ENCODE peak calls at places on chromosomes 12 and 14, in eight cellular contexts. X, R, T, V, J, I, F and M are unnamed samples.

GRCh38 chr12:5163661-5164060 is 120.0 kb downstream of the KCNA5 start:
- DNase-seq in V (no peak), T (no peak), J (no peak), R (no peak), F (no peak), X (peak; percentile 35), I (no peak), M (no peak)

GRCh38 chr12:7512528-7512927 is 9.0 kb upstream of the CD163 start:
- DNase-seq in T (peak; percentile 50), R (no peak), F (no peak), J (no peak), V (no peak), I (peak; percentile 29), X (peak; percentile 69), M (no peak)

GRCh38 chr12:18146375-18146774 is 56.4 kb upstream of the RERGL start:
- DNase-seq in J (no peak), X (no peak), F (no peak), T (no peak), R (no peak), V (no peak), I (no peak), M (no peak)

GRCh38 chr12:57165741-57166140 is 18.3 kb upstream of the LRP1-AS start:
- DNase-seq in X (no peak), F (no peak), J (peak; percentile 78), R (no peak), I (no peak), T (no peak), V (no peak), M (no peak)

GRCh38 chr14:104975481-104976197 is 2.5 kb downstream of the AHNAK2 start:
- DNase-seq in F (no peak), I (no peak), X (no peak), J (no peak), T (peak; percentile 49), R (no peak), V (no peak), M (peak; percentile 51)

GRCh38 chr12:81128930-81129554 is 51.2 kb downstream of the ACSS3 start:
- DNase-seq in F (no peak), T (no peak), R (no peak), V (no peak), J (no peak), X (peak; percentile 43), I (no peak), M (peak; percentile 47)

GRCh38 chr14:106843951-106844483 is 1317.6 kb downstream of the TMEM121 start:
- DNase-seq in J (peak; percentile 68), V (peak; percentile 31), T (peak; percentile 65), X (no peak), I (peak; percentile 51), R (peak; percentile 20), F (peak; percentile 42), M (no peak)

GRCh38 chr14:89564291-89564957 is 147.4 kb upstream of the FOXN3 start:
- DNase-seq in V (peak; percentile 34), R (no peak), J (no peak), X (no peak), I (no peak), F (no peak), T (no peak), M (no peak)

GRCh38 chr14:64654072-64654899 is 49.9 kb upstream of the PLEKHG3 start:
- DNase-seq in T (no peak), R (no peak), V (no peak), J (no peak), X (peak; percentile 96), F (no peak), I (no peak), M (no peak)

GRCh38 chr12:66187822-66188221 is 1.2 kb upstream of the IRAK3 start:
- DNase-seq in T (no peak), V (no peak), I (no peak), X (no peak), J (no peak), F (no peak), R (no peak), M (no peak)

GRCh38 chr14:72402429-72402772 is 470.2 kb downstream of the RGS6 start:
- DNase-seq in X (no peak), T (no peak), R (no peak), I (no peak), F (no peak), V (no peak), J (no peak), M (no peak)

GRCh38 chr14:71469936-71470335 is 462.3 kb upstream of the RGS6 start:
- DNase-seq in T (no peak), R (no peak), V (no peak), J (no peak), F (no peak), I (no peak), X (no peak), M (no peak)

GRCh38 chr12:49887091-49887490 is 16.6 kb downstream of the FAIM2 start:
- DNase-seq in J (no peak), X (no peak), I (no peak), F (no peak), T (no peak), V (no peak), R (no peak), M (no peak)

GRCh38 chr14:103846569-103847438 is 571 bp downstream of the PPP1R13B start:
- DNase-seq in X (no peak), V (no peak), R (no peak), J (peak; percentile 74), I (no peak), T (peak; percentile 67), F (peak; percentile 47), M (peak; percentile 28)

GRCh38 chr12:92784795-92785562 is 82.2 kb downstream of the PLEKHG7 start:
- DNase-seq in V (no peak), R (no peak), F (peak; percentile 61), I (no peak), J (no peak), X (peak; percentile 79), T (no peak), M (peak; percentile 27)

DNA sequence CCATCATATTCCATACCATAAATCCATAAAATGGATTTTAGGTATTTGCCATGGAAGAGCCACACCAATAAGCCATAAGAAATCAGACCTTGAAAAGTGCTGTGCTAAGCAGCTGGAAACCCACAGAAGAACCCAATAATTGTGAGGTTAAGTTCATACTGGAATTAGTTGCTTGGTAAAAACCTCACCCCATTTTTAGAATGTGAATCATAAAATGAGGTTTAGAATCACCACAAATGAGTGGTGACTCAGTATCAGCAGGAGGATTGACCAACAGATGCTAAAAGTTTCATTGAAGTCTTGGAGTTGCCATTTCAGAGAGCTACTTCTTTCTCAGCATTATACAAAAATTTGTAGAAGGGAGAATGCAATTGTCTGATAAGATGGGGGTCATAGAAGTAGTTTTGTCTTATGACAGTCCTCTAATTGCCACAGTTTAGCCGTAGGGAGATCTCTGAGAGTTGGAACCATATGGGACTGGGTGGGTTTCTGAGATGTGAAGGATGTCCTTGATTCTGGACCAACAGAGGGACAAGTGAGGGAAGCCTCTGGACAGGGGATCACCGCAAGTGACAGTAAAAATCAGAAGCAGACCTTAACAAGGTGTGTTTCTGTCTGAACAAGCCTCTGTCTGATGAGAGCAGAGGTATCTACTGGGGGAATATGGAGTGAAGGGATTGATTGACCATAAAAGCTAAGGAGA is 1.4 kb upstream of the STON2 start:
- DNase-seq in V (peak; percentile 41), F (peak; percentile 7), X (peak; percentile 64), R (no peak), I (no peak), J (no peak), T (no peak), M (no peak)
- H3K4me3 ChIP-seq in V (no peak overlapping the region), F (no peak overlapping the region), X (no peak overlapping the region), R (no peak overlapping the region), I (no peak overlapping the region), J (no peak overlapping the region), T (no peak overlapping the region), M (no peak overlapping the region)

DNA sequence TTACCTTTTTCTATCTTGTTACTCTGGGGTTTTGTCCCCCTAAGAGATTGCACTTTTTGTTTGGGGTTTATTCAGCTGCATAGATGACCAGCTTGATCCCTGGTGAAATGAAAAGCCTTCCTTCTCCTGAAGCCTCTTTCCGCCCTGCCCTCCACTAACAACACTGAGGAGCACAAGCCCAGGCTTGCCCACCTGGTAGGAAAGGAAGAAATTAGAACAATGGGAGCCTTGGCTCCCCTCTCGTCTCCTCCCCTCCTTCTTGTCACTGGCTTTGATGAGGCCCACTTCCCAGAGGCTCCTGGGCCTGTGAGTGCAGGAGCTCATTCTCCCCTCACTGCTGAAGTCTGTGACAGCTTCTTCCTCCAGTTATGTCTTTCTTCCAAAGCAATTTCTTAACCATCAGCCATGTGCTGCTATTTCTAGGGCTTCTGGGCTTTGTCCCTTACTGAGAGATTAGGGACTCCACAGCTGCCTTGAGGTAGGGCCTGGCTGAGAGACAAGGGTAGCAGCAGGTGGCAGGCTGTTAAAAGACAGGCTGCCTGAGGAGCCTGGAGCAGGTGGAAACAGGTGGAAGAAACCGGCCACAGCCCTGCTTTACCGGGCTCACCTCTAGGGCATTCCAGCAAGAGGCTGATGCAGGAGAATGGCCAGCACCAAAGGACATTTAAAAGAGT is 53.7 kb upstream of the SRSF5 start:
- DNase-seq in R (no peak), X (no peak), F (no peak), V (no peak), J (peak; percentile 57), I (no peak), T (no peak), M (no peak)
- TF ChIP-seq CTCF in R (no peak), X (no peak), F (no peak), V (no peak), J (no peak), I (no peak), T (no peak), M (no peak)

GRCh38 chr12:10853746-10854145 is 4.5 kb upstream of the PRR4 start:
- DNase-seq in R (no peak), F (no peak), T (no peak), I (no peak), J (no peak), X (no peak), V (no peak), M (no peak)

GRCh38 chr12:10847701-10848100 is 1.6 kb downstream of the PRR4 start:
- DNase-seq in R (no peak), I (no peak), V (no peak), J (no peak), X (no peak), T (no peak), F (no peak), M (no peak)

GRCh38 chr12:10851243-10851858 is 2.1 kb upstream of the PRR4 start:
- DNase-seq in R (no peak), J (no peak), I (no peak), F (no peak), X (no peak), V (no peak), T (no peak), M (no peak)

GRCh38 chr12:10849425-10849878 is at the start of gene PRR4:
- DNase-seq in T (no peak), I (no peak), J (no peak), X (no peak), F (no peak), R (no peak), V (no peak), M (no peak)
- H3K36me3 ChIP-seq in T (no peaks in the 10 kb centered on the region), I (peaks cover 9% of the 10 kb centered on the region), J (no peaks in the 10 kb centered on the region), X (no peaks in the 10 kb centered on the region), F (no peaks in the 10 kb centered on the region), R (no peaks in the 10 kb centered on the region), V (peaks cover 31% of the 10 kb centered on the region), M (no peaks in the 10 kb centered on the region)

DNA sequence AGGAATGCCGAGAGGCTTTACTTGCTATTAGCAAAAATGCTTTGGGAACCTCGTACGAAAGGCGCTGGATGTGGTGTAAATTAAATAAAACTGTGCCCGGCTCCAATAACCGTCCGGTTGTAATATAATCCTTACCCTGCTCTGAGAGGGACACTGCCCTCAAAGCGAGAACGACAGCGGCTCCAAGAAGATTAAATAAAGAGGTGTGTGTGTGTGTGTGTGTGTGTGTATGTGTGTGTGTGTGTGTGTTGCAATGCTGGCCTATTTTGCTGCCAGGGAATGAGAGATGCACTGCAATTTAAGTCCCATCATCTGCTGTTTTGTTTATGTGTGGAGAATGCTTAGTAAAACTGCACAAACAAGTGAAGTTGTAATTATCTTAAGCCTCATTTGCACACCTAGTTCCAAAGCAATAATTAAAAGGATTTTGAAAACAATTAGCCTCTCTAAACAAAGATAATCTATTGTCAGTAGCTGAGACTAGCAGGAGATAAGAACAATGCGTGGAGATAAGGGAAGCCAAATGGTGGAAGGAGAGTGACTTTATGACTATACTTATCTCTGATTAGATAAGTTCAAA is 1.2 kb upstream of the SIX1 start:
- DNase-seq in F (no peak), X (peak; percentile 34), I (no peak), V (no peak), J (no peak), T (no peak), R (no peak), M (no peak)
- H3K4me3 ChIP-seq in F (no peak overlapping the region), X (peak overlapping the region; percentile 74), I (no peak overlapping the region), V (no peak overlapping the region), J (no peak overlapping the region), T (no peak overlapping the region), R (no peak overlapping the region), M (no peak overlapping the region)